ENCODE peak calls at places on chromosomes 6 and 20, in eight cellular contexts. Y is putamen; N is AG10803; I is naive thymus-derived CD8-positive, alpha-beta T cell; Q is foreskin fibroblast; K is lung; D is lower lobe of right lung; P is hypothalamus. M is an unnamed sample.
A peak's percentile ranks its signal among the peaks of the same experiment; 100 is the strongest.

GRCh38 chr20:62716198-62716940 is 7.7 kb downstream of the NTSR1 start:
- DNase-seq in I (peak; percentile 37), Q (peak; percentile 49), P (no peak), D (no peak), K (no peak), Y (no peak), N (no peak), M (no peak)

GRCh38 chr20:6976535-6976934 is 209.0 kb downstream of the BMP2 start:
- DNase-seq in D (no peak), K (no peak), Q (peak; percentile 15), I (no peak), N (no peak), Y (no peak), P (no peak), M (no peak)

GRCh38 chr20:38842558-38842981 is 37.1 kb downstream of the PPP1R16B start:
- DNase-seq in P (no peak), Y (no peak), Q (no peak), I (no peak), K (no peak), D (no peak), N (no peak), M (no peak)

GRCh38 chr6:157990321-157991066 is 8.8 kb downstream of the SYNJ2 start:
- DNase-seq in K (no peak), I (peak; percentile 43), Y (no peak), D (no peak), P (no peak), N (no peak), Q (no peak), M (no peak)

GRCh38 chr20:9025643-9026042 is 43.2 kb upstream of the PLCB4 start:
- DNase-seq in Y (no peak), I (no peak), N (peak; percentile 83), K (no peak), P (no peak), Q (peak; percentile 76), D (no peak), M (no peak)

GRCh38 chr20:31260326-31260932 is 3.0 kb downstream of the DEFB115 start:
- DNase-seq in P (no peak), Q (no peak), Y (no peak), K (no peak), N (no peak), I (no peak), D (no peak), M (no peak)

GRCh38 chr20:5215592-5216304 is 88.9 kb downstream of the CDS2 start:
- DNase-seq in K (no peak), Y (peak; percentile 66), D (no peak), P (no peak), N (peak; percentile 88), Q (peak; percentile 23), I (no peak), M (no peak)

GRCh38 chr6:16901777-16902176 is 140.5 kb upstream of the ATXN1 start:
- DNase-seq in Y (peak; percentile 5), K (peak; percentile 80), P (no peak), I (no peak), Q (peak; percentile 88), N (peak; percentile 79), D (peak; percentile 83), M (no peak)

GRCh38 chr6:73491371-73491770 is 29.5 kb downstream of the EEF1A1 start:
- DNase-seq in N (no peak), D (no peak), Q (peak; percentile 32), P (no peak), Y (no peak), I (no peak), K (no peak), M (no peak)

GRCh38 chr6:142605922-142606321 is 304.1 kb downstream of the ADGRG6 start:
- DNase-seq in D (no peak), P (no peak), I (no peak), N (peak; percentile 69), Y (no peak), Q (peak; percentile 35), K (no peak), M (no peak)

GRCh38 chr20:42611423-42611822 is 578.3 kb downstream of the PTPRT start:
- DNase-seq in I (no peak), Y (no peak), N (no peak), K (no peak), Q (no peak), P (no peak), D (no peak), M (no peak)

M was measured in endothelial cell.